ENCODE peak calls at places on chromosomes 7 and 10, in eight cellular contexts. X is right atrium auricular region, Q is HTR-8/SVneo, B is hepatic stellate cell, P is EH, J is NCI-H1417, D is astrocyte of the cerebellum, Z is ovary. R is an unnamed sample.

GRCh38 chr10:24991298-24991697 is 24.7 kb downstream of the ENKUR start:
- DNase-seq in X (no peak), Q (no peak), B (no peak), P (no peak), J (no peak), D (no peak), Z (no peak), R (no peak)

GRCh38 chr7:130151591-130152269 is 53.5 kb downstream of the TMEM209 start:
- DNase-seq in X (no peak), Q (no peak), B (no peak), P (peak), J (no peak), D (no peak), Z (no peak), R (no peak)

GRCh38 chr7:1508277-1508758 is 4.1 kb upstream of the INTS1 start:
- DNase-seq in X (no peak), Q (no peak), B (no peak), P (no peak), J (no peak), D (no peak), Z (no peak), R (no peak)

GRCh38 chr7:22156205-22156604 is 200.7 kb downstream of the RAPGEF5 start:
- DNase-seq in X (no peak), Q (no peak), B (peak), P (peak), J (no peak), D (peak), Z (no peak), R (no peak)

GRCh38 chr10:12628964-12629766 is 279.8 kb downstream of the CAMK1D start:
- DNase-seq in X (no peak), Q (no peak), B (no peak), P (no peak), J (peak), D (no peak), Z (no peak), R (peak)

GRCh38 chr7:39535720-39536119 is 30.5 kb upstream of the YAE1 start:
- DNase-seq in X (no peak), Q (no peak), B (no peak), P (no peak), J (no peak), D (no peak), Z (no peak), R (no peak)

GRCh38 chr10:11505636-11506035 is 105.8 kb downstream of the USP6NL start:
- DNase-seq in X (no peak), Q (no peak), B (no peak), P (no peak), J (no peak), D (no peak), Z (no peak), R (no peak)

GRCh38 chr7:130649004-130649790 is 19.4 kb downstream of the COPG2 start:
- DNase-seq in X (no peak), Q (no peak), B (peak), P (peak), J (no peak), D (no peak), Z (no peak), R (no peak)

GRCh38 chr10:48410503-48410902 is 104.0 kb downstream of the MAPK8 start:
- DNase-seq in X (no peak), Q (no peak), B (no peak), P (no peak), J (no peak), D (no peak), Z (no peak), R (no peak)

GRCh38 chr7:17463511-17464085 is 165.1 kb downstream of the AHR start:
- DNase-seq in X (no peak), Q (no peak), B (no peak), P (no peak), J (no peak), D (no peak), Z (no peak), R (no peak)

GRCh38 chr10:4022473-4022872 is 237.5 kb upstream of the KLF6 start:
- DNase-seq in X (no peak), Q (no peak), B (no peak), P (peak), J (no peak), D (no peak), Z (no peak), R (no peak)

GRCh38 chr10:132250456-132251223 is 57.1 kb downstream of the STK32C start:
- DNase-seq in X (no peak), Q (no peak), B (no peak), P (no peak), J (no peak), D (no peak), Z (no peak), R (no peak)

GRCh38 chr10:535953-536352 is 153.5 kb downstream of the DIP2C start:
- DNase-seq in X (no peak), Q (no peak), B (no peak), P (no peak), J (no peak), D (no peak), Z (no peak), R (no peak)